ENCODE peak calls at places on chromosome 1, in nine cellular contexts. R, L, S, D, Z, O, C, Q and J are unnamed samples.

GRCh38 chr1:61741682-61742619 is at the start of gene PATJ:
- DNase-seq in S (peak), D (peak), R (peak), Q (no peak), O (peak), C (peak), Z (peak), L (peak), J (peak)

GRCh38 chr1:93679546-93679945 is 2.1 kb downstream of the BCAR3 start:
- DNase-seq in L (no peak), C (no peak), Q (no peak), S (no peak), D (no peak), O (no peak), R (no peak), Z (no peak), J (no peak)

GRCh38 chr1:13723810-13724209 is 23.8 kb downstream of the PRDM2 start:
- DNase-seq in C (no peak), Q (no peak), O (no peak), L (no peak), R (no peak), Z (no peak), S (no peak), D (no peak), J (no peak)

GRCh38 chr1:153217212-153217611 is at the start of gene PRR9:
- DNase-seq in S (no peak), Q (no peak), C (no peak), R (no peak), O (no peak), L (no peak), Z (no peak), D (no peak), J (no peak)

GRCh38 chr1:224626042-224626441 is 9.9 kb downstream of the CNIH3 start:
- DNase-seq in C (no peak), Z (no peak), R (no peak), L (no peak), O (no peak), Q (no peak), D (no peak), S (no peak), J (no peak)

GRCh38 chr1:201376464-201377374 is 761 bp downstream of the TNNT2 start:
- DNase-seq in L (peak), S (no peak), D (no peak), O (no peak), R (no peak), C (no peak), Z (peak), Q (no peak), J (no peak)

GRCh38 chr1:231550448-231550781 is 21.9 kb downstream of the TSNAX start:
- DNase-seq in Z (no peak), O (no peak), D (no peak), R (no peak), L (peak), S (no peak), C (no peak), Q (no peak), J (peak)

GRCh38 chr1:205610781-205611473 is 20.9 kb downstream of the ELK4 start:
- DNase-seq in Z (no peak), R (no peak), Q (no peak), D (no peak), S (no peak), C (no peak), L (no peak), O (no peak), J (no peak)

GRCh38 chr1:162632234-162632666 is at the start of gene DDR2:
- DNase-seq in S (no peak), Z (peak), D (no peak), O (no peak), R (peak), Q (no peak), L (no peak), C (peak), J (no peak)

GRCh38 chr1:2612591-2613365 is 20.0 kb downstream of the MMEL1 start:
- DNase-seq in C (peak), Q (no peak), L (no peak), R (peak), D (no peak), Z (no peak), S (no peak), O (no peak), J (no peak)

GRCh38 chr1:54357967-54358366 is 48.2 kb downstream of the SSBP3 start:
- DNase-seq in L (no peak), Q (no peak), R (no peak), D (no peak), C (no peak), O (no peak), S (no peak), Z (no peak), J (no peak)
- H3K27ac ChIP-seq in L (no peak), Q (no peak), R (no peak), D (no peak), C (no peak), O (no peak), S (no peak), Z (no peak), J (no peak)

GRCh38 chr1:112141923-112142322 is 152.5 kb upstream of the KCND3 start:
- DNase-seq in S (no peak), L (no peak), D (no peak), C (peak), Z (no peak), O (no peak), Q (no peak), R (no peak), J (no peak)

GRCh38 chr1:112144738-112145426 is 155.4 kb upstream of the KCND3 start:
- DNase-seq in R (no peak), O (no peak), S (no peak), L (no peak), Q (no peak), D (no peak), Z (no peak), C (peak), J (no peak)

GRCh38 chr1:112146201-112146715 is 156.8 kb upstream of the KCND3 start:
- DNase-seq in D (no peak), R (no peak), C (no peak), L (no peak), Z (no peak), O (no peak), S (no peak), Q (no peak), J (no peak)

GRCh38 chr1:112141301-112141700 is 151.8 kb upstream of the KCND3 start:
- DNase-seq in Z (no peak), O (no peak), Q (no peak), D (no peak), S (no peak), L (no peak), C (no peak), R (no peak), J (no peak)

GRCh38 chr1:112143871-112144441 is 154.5 kb upstream of the KCND3 start:
- DNase-seq in L (no peak), R (no peak), Z (no peak), Q (no peak), S (no peak), O (no peak), D (no peak), C (no peak), J (no peak)
- H3K27ac ChIP-seq in L (no peak), R (no peak), Z (no peak), Q (no peak), S (no peak), O (no peak), D (no peak), C (no peak), J (no peak)

DNA sequence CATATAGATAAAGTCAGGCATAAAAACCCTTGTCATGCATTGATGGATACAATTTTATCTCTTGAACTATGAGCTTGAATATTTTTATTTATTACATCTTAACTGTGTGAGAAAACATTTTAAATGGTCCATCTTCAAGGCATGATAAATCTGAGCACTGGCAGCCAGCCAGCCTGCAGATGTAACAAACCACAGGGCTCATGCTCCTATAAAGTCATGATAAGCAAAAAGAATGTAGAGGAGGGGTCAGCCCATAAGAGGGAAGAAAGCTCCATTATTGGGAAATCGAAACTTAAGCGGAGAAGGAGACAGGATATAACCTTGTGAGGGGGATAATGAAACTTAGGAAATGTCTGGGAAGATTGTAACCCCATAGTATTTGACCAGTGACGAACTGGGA is 839.0 kb downstream of the LRRIQ3 start:
- DNase-seq in Z (no peak), S (no peak), O (no peak), R (no peak), C (peak), Q (no peak), L (no peak), D (no peak), J (no peak)
- H3K27ac ChIP-seq in Z (no peak), S (no peak), O (no peak), R (no peak), C (no peak), Q (no peak), L (no peak), D (no peak), J (no peak)

DNA sequence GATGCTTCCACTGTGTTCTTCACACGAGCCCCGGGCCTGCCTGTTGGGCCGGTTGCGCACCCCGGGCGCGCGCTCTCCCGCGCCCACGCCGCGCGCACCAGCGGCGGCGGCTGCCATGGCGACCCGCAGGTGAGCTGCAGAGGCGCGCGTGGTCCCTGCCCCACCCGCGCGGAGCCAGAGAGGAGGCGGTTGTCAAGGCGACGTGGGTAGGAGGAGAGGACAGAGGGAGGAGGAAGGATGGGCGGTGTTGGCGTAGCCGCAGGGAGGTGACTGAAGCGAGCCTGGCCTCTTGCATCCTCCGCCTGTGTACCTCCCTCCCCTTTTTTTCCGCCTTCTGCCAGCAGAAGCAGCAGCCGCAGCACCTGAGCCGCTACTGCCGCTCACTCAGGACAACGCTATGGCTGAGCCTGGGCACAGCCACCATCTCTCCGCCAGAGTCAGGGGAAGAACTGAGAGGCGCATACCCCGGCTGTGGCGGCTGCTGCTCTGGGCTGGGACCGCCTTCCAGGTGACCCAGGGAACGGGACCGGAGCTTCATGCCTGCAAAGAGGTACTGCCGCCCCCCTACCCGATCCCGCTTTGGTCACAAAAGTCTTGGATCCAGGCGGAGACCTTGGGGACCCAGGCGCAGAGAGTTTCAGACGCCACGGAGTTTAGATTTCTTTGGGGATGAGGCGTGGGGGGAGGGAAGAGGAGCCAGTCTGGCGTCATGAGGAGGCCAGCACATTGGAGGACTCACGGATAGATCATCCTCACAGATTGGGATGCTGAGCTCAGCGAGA is at the start of gene ELAPOR1:
- DNase-seq in Q (no peak), L (no peak), O (peak), Z (peak), S (peak), R (peak), D (peak), C (peak), J (peak)
- H3K27ac ChIP-seq in Q (no peak), L (peak), O (no peak), Z (peak), S (peak), R (no peak), D (peak), C (no peak), J (peak)

GRCh38 chr1:29830383-29830782 is 594.1 kb downstream of the PTPRU start:
- DNase-seq in Z (no peak), L (no peak), C (no peak), O (no peak), D (no peak), Q (no peak), S (no peak), R (no peak), J (no peak)

GRCh38 chr1:29829448-29830344 is 593.4 kb downstream of the PTPRU start:
- DNase-seq in Q (no peak), L (no peak), O (no peak), C (no peak), S (no peak), D (no peak), Z (no peak), R (no peak), J (no peak)

GRCh38 chr1:29827237-29827750 is 591.0 kb downstream of the PTPRU start:
- DNase-seq in C (no peak), D (no peak), O (no peak), S (no peak), Z (no peak), Q (no peak), R (no peak), L (no peak), J (no peak)

GRCh38 chr1:29827801-29828525 is 591.6 kb downstream of the PTPRU start:
- DNase-seq in Z (no peak), L (no peak), S (no peak), Q (no peak), D (no peak), O (peak), R (no peak), C (no peak), J (no peak)

GRCh38 chr1:29828526-29829447 is 592.5 kb downstream of the PTPRU start:
- DNase-seq in S (no peak), L (no peak), R (no peak), C (no peak), Z (no peak), Q (no peak), O (no peak), D (no peak), J (no peak)
- H3K27ac ChIP-seq in S (no peak), L (no peak), R (no peak), C (no peak), Z (no peak), Q (no peak), O (no peak), D (no peak), J (no peak)

GRCh38 chr1:10063878-10064277 is 31.1 kb downstream of the UBE4B start:
- DNase-seq in O (no peak), S (no peak), D (no peak), Z (no peak), Q (no peak), C (no peak), R (no peak), L (no peak), J (no peak)

GRCh38 chr1:10065760-10066159 is 33.0 kb downstream of the UBE4B start:
- DNase-seq in D (no peak), C (no peak), Q (no peak), O (no peak), L (no peak), R (no peak), S (no peak), Z (no peak), J (no peak)

GRCh38 chr1:10065344-10065685 is 32.6 kb downstream of the UBE4B start:
- DNase-seq in O (peak), C (no peak), R (no peak), Q (no peak), S (no peak), D (peak), Z (peak), L (peak), J (no peak)

GRCh38 chr1:10061276-10061675 is 28.5 kb downstream of the UBE4B start:
- DNase-seq in L (no peak), O (no peak), R (no peak), Q (no peak), D (no peak), C (no peak), Z (no peak), S (no peak), J (no peak)

DNA sequence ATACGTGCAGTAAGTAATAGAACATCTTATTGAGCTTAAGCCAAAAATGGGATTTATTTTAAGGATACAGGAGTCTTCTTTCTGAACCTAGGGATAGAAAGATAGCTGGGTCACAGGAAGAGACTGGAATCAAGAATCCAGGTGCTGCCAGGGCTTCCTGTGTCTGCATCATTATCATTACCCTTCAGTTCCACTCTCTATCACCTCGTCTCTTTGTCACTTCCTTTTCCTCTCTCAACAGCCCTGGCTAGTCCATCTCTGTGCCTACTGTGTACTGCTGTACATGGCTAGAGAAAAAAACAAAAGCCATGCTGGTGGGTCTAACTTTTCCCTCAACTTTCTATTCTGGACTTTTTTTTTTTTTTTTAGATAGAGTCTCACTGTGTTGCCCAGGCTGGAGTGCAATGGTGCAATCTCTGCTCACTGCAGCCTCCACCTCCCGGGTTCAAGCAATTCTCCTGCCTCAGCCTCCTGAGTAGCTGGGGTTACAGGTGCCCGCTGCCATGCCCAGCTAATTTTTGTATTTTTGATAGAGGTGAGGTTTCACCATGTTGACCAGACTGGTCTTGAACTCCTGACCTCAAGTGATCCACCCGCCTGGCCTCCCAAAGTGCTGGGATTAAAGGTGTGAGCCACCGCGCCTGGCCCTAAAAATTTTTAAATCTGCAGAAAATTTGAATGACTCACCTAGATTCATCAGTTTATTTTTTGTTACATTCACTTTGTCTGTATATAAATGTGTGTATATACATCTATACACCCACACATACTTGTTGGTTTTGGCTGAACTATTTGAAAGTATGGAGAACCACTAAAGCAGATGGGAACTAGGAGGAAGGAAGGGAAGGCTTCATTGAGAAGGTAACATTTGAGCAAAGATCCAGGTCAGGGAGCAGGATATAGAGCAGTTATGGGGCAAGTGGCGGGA is 31.9 kb downstream of the UBE4B start:
- DNase-seq in R (no peak), Q (no peak), C (no peak), O (no peak), L (no peak), Z (no peak), S (no peak), D (no peak), J (no peak)
- H3K27ac ChIP-seq in R (no peak), Q (no peak), C (peak), O (no peak), L (peak), Z (peak), S (no peak), D (peak), J (no peak)